ENCODE peak calls at places on chromosomes 2 and 18, in seven cellular contexts. One of them, this sample, is unnamed.

GRCh38 chr2:127771756-127772155 is 39.2 kb downstream of the WDR33 start:
- DNase-seq in AG04450: peak
- DNase-seq in neural progenitor cell: no peak
- DNase-seq in A549: peak
- DNase-seq in IMR-90: peak
- DNase-seq in mammary epithelial cell: peak
- DNase-seq in SK-N-SH: no peak
- DNase-seq in this sample: peak

GRCh38 chr2:108240966-108241365 is 1.2 kb downstream of the SULT1C3 start:
- DNase-seq in AG04450: no peak
- DNase-seq in neural progenitor cell: no peak
- DNase-seq in A549: no peak
- DNase-seq in IMR-90: no peak
- DNase-seq in mammary epithelial cell: no peak
- DNase-seq in SK-N-SH: no peak
- DNase-seq in this sample: no peak

GRCh38 chr2:128367601-128368359 is 49.1 kb upstream of the HS6ST1 start:
- DNase-seq in AG04450: no peak
- DNase-seq in neural progenitor cell: no peak
- DNase-seq in A549: no peak
- DNase-seq in IMR-90: no peak
- DNase-seq in mammary epithelial cell: no peak
- DNase-seq in SK-N-SH: no peak
- DNase-seq in this sample: no peak

GRCh38 chr2:207115715-207116364 is 49.9 kb downstream of the KLF7 start:
- DNase-seq in AG04450: no peak
- DNase-seq in neural progenitor cell: peak
- DNase-seq in A549: no peak
- DNase-seq in IMR-90: peak
- DNase-seq in mammary epithelial cell: no peak
- DNase-seq in SK-N-SH: peak
- DNase-seq in this sample: no peak

GRCh38 chr2:144217853-144218633 is 301.9 kb downstream of the ZEB2 start:
- DNase-seq in AG04450: no peak
- DNase-seq in neural progenitor cell: no peak
- DNase-seq in A549: no peak
- DNase-seq in IMR-90: peak
- DNase-seq in mammary epithelial cell: no peak
- DNase-seq in SK-N-SH: no peak
- DNase-seq in this sample: no peak

GRCh38 chr2:226792155-226792871 is 7.3 kb downstream of the IRS1 start:
- DNase-seq in AG04450: no peak
- DNase-seq in neural progenitor cell: no peak
- DNase-seq in A549: no peak
- DNase-seq in IMR-90: peak
- DNase-seq in mammary epithelial cell: peak
- DNase-seq in SK-N-SH: peak
- DNase-seq in this sample: no peak

GRCh38 chr2:86704482-86704971 is 15.6 kb upstream of the RMND5A start:
- DNase-seq in AG04450: peak
- DNase-seq in neural progenitor cell: no peak
- DNase-seq in A549: peak
- DNase-seq in IMR-90: peak
- DNase-seq in mammary epithelial cell: peak
- DNase-seq in SK-N-SH: no peak
- DNase-seq in this sample: peak

GRCh38 chr2:84273406-84273805 is 185.7 kb downstream of the SUCLG1 start:
- DNase-seq in AG04450: no peak
- DNase-seq in neural progenitor cell: no peak
- DNase-seq in A549: no peak
- DNase-seq in IMR-90: no peak
- DNase-seq in mammary epithelial cell: no peak
- DNase-seq in SK-N-SH: no peak
- DNase-seq in this sample: no peak

GRCh38 chr2:191691016-191691725 is 13.2 kb downstream of the NABP1 start:
- DNase-seq in AG04450: peak
- DNase-seq in neural progenitor cell: peak
- DNase-seq in A549: peak
- DNase-seq in IMR-90: peak
- DNase-seq in mammary epithelial cell: peak
- DNase-seq in SK-N-SH: peak
- DNase-seq in this sample: no peak

GRCh38 chr2:237563816-237564215 is 2.6 kb upstream of the PRLH start:
- DNase-seq in AG04450: no peak
- DNase-seq in neural progenitor cell: peak
- DNase-seq in A549: no peak
- DNase-seq in IMR-90: peak
- DNase-seq in mammary epithelial cell: peak
- DNase-seq in SK-N-SH: no peak
- DNase-seq in this sample: no peak

GRCh38 chr2:35347561-35347960 is 1008.0 kb upstream of the CRIM1 start:
- DNase-seq in AG04450: no peak
- DNase-seq in neural progenitor cell: no peak
- DNase-seq in A549: no peak
- DNase-seq in IMR-90: no peak
- DNase-seq in mammary epithelial cell: no peak
- DNase-seq in SK-N-SH: no peak
- DNase-seq in this sample: no peak

GRCh38 chr18:42513416-42513815 is 558.4 kb downstream of the PIK3C3 start:
- DNase-seq in AG04450: no peak
- DNase-seq in neural progenitor cell: no peak
- DNase-seq in A549: no peak
- DNase-seq in IMR-90: no peak
- DNase-seq in mammary epithelial cell: no peak
- DNase-seq in SK-N-SH: no peak
- DNase-seq in this sample: no peak

GRCh38 chr2:126754240-126755004 is 98.5 kb downstream of the GYPC start:
- DNase-seq in AG04450: no peak
- DNase-seq in neural progenitor cell: no peak
- DNase-seq in A549: no peak
- DNase-seq in IMR-90: no peak
- DNase-seq in mammary epithelial cell: no peak
- DNase-seq in SK-N-SH: no peak
- DNase-seq in this sample: no peak

GRCh38 chr18:32893915-32894314 is 121.1 kb upstream of the KLHL14 start:
- DNase-seq in AG04450: no peak
- DNase-seq in neural progenitor cell: no peak
- DNase-seq in A549: peak
- DNase-seq in IMR-90: no peak
- DNase-seq in mammary epithelial cell: no peak
- DNase-seq in SK-N-SH: peak
- DNase-seq in this sample: no peak

GRCh38 chr2:3486047-3487027 is 33.0 kb downstream of the ADI1 start:
- DNase-seq in AG04450: no peak
- DNase-seq in neural progenitor cell: no peak
- DNase-seq in A549: no peak
- DNase-seq in IMR-90: no peak
- DNase-seq in mammary epithelial cell: no peak
- DNase-seq in SK-N-SH: peak
- DNase-seq in this sample: no peak

GRCh38 chr2:234951386-234952269 is at the start of gene SH3BP4:
- DNase-seq in AG04450: no peak
- DNase-seq in neural progenitor cell: peak
- DNase-seq in A549: peak
- DNase-seq in IMR-90: peak
- DNase-seq in mammary epithelial cell: peak
- DNase-seq in SK-N-SH: peak
- DNase-seq in this sample: no peak

GRCh38 chr2:205781244-205781643 is 98.9 kb downstream of the NRP2 start:
- DNase-seq in AG04450: no peak
- DNase-seq in neural progenitor cell: no peak
- DNase-seq in A549: no peak
- DNase-seq in IMR-90: no peak
- DNase-seq in mammary epithelial cell: no peak
- DNase-seq in SK-N-SH: no peak
- DNase-seq in this sample: no peak

GRCh38 chr18:50113726-50114125 is 81.2 kb downstream of the MYO5B start:
- DNase-seq in AG04450: no peak
- DNase-seq in neural progenitor cell: no peak
- DNase-seq in A549: no peak
- DNase-seq in IMR-90: no peak
- DNase-seq in mammary epithelial cell: no peak
- DNase-seq in SK-N-SH: no peak
- DNase-seq in this sample: no peak

GRCh38 chr2:196160966-196161365 is 10.4 kb downstream of the STK17B start:
- DNase-seq in AG04450: no peak
- DNase-seq in neural progenitor cell: no peak
- DNase-seq in A549: no peak
- DNase-seq in IMR-90: no peak
- DNase-seq in mammary epithelial cell: no peak
- DNase-seq in SK-N-SH: no peak
- DNase-seq in this sample: no peak

GRCh38 chr2:196162586-196163180 is 8.7 kb downstream of the STK17B start:
- DNase-seq in AG04450: no peak
- DNase-seq in neural progenitor cell: no peak
- DNase-seq in A549: no peak
- DNase-seq in IMR-90: no peak
- DNase-seq in mammary epithelial cell: no peak
- DNase-seq in SK-N-SH: no peak
- DNase-seq in this sample: no peak

GRCh38 chr2:196160101-196160500 is 11.3 kb downstream of the STK17B start:
- DNase-seq in AG04450: peak
- DNase-seq in neural progenitor cell: peak
- DNase-seq in A549: peak
- DNase-seq in IMR-90: peak
- DNase-seq in mammary epithelial cell: peak
- DNase-seq in SK-N-SH: no peak
- DNase-seq in this sample: peak

GRCh38 chr2:196155597-196155996 is 15.8 kb downstream of the STK17B start:
- DNase-seq in AG04450: no peak
- DNase-seq in neural progenitor cell: no peak
- DNase-seq in A549: no peak
- DNase-seq in IMR-90: no peak
- DNase-seq in mammary epithelial cell: no peak
- DNase-seq in SK-N-SH: no peak
- DNase-seq in this sample: no peak

DNA sequence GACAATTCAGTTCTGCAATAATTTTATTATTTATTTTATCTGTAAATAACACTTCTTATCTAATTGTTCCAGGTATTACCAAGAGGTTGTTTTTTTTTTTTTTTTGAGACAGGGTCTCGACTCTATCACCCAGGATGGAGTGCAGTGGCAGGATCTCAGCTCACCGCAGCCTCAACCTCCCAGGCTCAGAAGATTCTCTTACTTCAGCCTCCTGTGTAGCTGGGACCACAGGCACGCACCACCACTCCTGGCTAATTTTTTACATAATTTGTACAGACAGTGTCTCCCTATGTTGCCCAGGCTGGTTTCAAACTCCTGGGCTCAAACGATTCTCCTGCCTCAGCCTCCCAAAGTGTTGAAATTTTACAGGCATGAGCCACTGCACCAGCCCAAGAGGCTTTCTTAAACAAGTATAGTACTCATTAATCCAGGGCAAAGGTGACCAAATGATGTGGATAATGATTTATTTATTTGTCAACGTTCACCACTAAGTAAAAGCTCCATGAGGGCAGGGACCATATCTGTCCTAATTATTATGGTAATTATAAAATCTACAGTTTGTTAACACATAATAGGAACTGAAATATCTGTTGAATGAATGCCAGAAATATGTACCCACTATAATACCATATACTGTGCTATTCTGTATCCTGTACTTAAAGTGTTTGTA is 12.0 kb downstream of the STK17B start:
- DNase-seq in AG04450: no peak
- DNase-seq in neural progenitor cell: no peak
- DNase-seq in A549: no peak
- DNase-seq in IMR-90: no peak
- DNase-seq in mammary epithelial cell: no peak
- DNase-seq in SK-N-SH: no peak
- DNase-seq in this sample: no peak
- H3K27ac ChIP-seq in AG04450: no peak
- H3K27ac ChIP-seq in neural progenitor cell: no peak
- H3K27ac ChIP-seq in A549: no peak
- H3K27ac ChIP-seq in IMR-90: peak
- H3K27ac ChIP-seq in mammary epithelial cell: peak
- H3K27ac ChIP-seq in SK-N-SH: no peak
- H3K27ac ChIP-seq in this sample: peak

DNA sequence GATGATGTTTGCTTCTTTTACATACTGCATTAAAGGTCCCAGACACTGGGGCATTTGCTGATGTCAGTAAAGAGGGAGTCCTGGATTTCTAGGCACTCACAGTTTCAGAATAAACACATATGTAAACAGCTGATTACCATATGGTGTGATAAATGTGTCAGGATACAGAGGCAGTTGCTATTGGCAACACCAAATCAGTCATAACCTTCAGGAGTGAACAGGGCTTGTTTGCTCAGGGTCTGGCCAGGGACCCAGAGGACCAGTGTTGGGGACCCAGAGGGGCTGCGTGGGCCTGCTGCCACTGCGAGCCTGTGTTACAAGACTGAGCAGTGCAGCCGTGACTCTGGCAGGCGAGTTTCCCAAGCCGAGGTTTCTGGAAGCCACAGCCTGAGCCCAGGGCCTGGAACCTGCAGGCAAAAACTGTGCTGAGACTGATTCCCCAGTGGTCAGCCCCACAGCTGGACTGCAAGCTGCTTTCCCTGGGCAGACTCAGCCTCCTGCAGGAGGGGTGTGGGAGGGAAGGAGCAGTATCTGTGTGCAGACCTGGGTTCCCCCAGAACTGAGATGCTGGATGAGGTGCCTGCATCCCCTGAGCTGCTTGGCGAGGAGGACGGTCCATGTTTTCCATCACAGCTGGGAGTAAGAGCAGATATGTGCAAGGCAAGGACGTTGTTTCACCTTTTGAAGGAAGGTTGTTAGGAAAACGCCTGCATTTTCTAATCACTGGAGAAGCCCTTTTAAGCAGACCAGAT is 23.6 kb downstream of the ASAP2 start:
- DNase-seq in AG04450: no peak
- DNase-seq in neural progenitor cell: no peak
- DNase-seq in A549: no peak
- DNase-seq in IMR-90: peak
- DNase-seq in mammary epithelial cell: no peak
- DNase-seq in SK-N-SH: peak
- DNase-seq in this sample: no peak
- TF ChIP-seq CTCF in AG04450: peak
- TF ChIP-seq CTCF in neural progenitor cell: no peak
- TF ChIP-seq CTCF in A549: no peak
- TF ChIP-seq CTCF in IMR-90: no peak
- TF ChIP-seq CTCF in mammary epithelial cell: no peak
- TF ChIP-seq CTCF in SK-N-SH: peak
- TF ChIP-seq CTCF in this sample: no peak

DNA sequence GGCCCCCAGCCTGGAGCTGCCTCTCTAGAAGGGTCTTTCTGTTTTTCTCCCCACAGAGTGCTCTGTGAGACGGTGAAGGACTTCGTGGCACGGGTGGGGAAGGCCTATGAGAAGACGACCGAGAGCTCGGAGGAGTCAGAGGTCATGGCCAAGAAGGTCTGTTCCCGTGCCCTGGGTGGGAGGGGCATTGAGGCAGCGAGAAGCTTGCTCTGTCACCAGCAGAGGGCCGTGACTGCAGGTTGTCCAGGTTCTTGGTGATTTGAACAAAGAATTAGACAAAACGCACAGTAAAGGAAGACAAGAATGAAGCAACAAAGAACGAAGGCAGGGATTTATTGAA is 93.9 kb downstream of the DGKD start:
- DNase-seq in AG04450: no peak
- DNase-seq in neural progenitor cell: peak
- DNase-seq in A549: peak
- DNase-seq in IMR-90: no peak
- DNase-seq in mammary epithelial cell: no peak
- DNase-seq in SK-N-SH: no peak
- DNase-seq in this sample: no peak
- H3K27ac ChIP-seq in AG04450: no peak
- H3K27ac ChIP-seq in neural progenitor cell: no peak
- H3K27ac ChIP-seq in A549: peak
- H3K27ac ChIP-seq in IMR-90: no peak
- H3K27ac ChIP-seq in mammary epithelial cell: no peak
- H3K27ac ChIP-seq in SK-N-SH: no peak
- H3K27ac ChIP-seq in this sample: no peak

GRCh38 chr2:215657844-215658243 is 222.0 kb upstream of the FN1 start:
- DNase-seq in AG04450: peak
- DNase-seq in neural progenitor cell: no peak
- DNase-seq in A549: peak
- DNase-seq in IMR-90: peak
- DNase-seq in mammary epithelial cell: peak
- DNase-seq in SK-N-SH: no peak
- DNase-seq in this sample: peak
- TF ChIP-seq CTCF in AG04450: peak
- TF ChIP-seq CTCF in neural progenitor cell: no peak
- TF ChIP-seq CTCF in A549: no peak
- TF ChIP-seq CTCF in IMR-90: peak
- TF ChIP-seq CTCF in mammary epithelial cell: no peak
- TF ChIP-seq CTCF in SK-N-SH: no peak
- TF ChIP-seq CTCF in this sample: peak